ENCODE peak calls at places on chromosomes 5 and 9, in ten cellular contexts. One of them, this sample, is unnamed.

GRCh38 chr9:21392270-21392669 is 7.1 kb upstream of the IFNA2 start:
- DNase-seq in GM12864: no peak
- DNase-seq in pancreas: no peak
- DNase-seq in cardiac fibroblast: no peak
- DNase-seq in heart left ventricle: no peak
- DNase-seq in tibial artery: no peak
- DNase-seq in mammary epithelial cell: peak; percentile 33
- DNase-seq in epithelial cell of esophagus: peak; percentile 35
- DNase-seq in sigmoid colon: no peak
- DNase-seq in PC-9: no peak
- DNase-seq in this sample: no peak

GRCh38 chr9:113895526-113895925 is 19.4 kb downstream of the ZNF618 start:
- DNase-seq in sigmoid colon: no peak
- DNase-seq in GM12864: no peak
- DNase-seq in pancreas: no peak
- DNase-seq in epithelial cell of esophagus: no peak
- DNase-seq in PC-9: no peak
- DNase-seq in tibial artery: no peak
- DNase-seq in mammary epithelial cell: no peak
- DNase-seq in heart left ventricle: no peak
- DNase-seq in cardiac fibroblast: peak; percentile 24
- DNase-seq in this sample: peak; percentile 29

GRCh38 chr5:138504799-138505198 is 38.2 kb downstream of the ETF1 start:
- DNase-seq in PC-9: no peak
- DNase-seq in pancreas: peak; percentile 52
- DNase-seq in tibial artery: peak; percentile 21
- DNase-seq in epithelial cell of esophagus: peak; percentile 99
- DNase-seq in sigmoid colon: peak; percentile 75
- DNase-seq in heart left ventricle: peak; percentile 63
- DNase-seq in GM12864: no peak
- DNase-seq in cardiac fibroblast: peak; percentile 65
- DNase-seq in mammary epithelial cell: peak; percentile 95
- DNase-seq in this sample: no peak

GRCh38 chr5:42812620-42813019 is 928 bp upstream of the SELENOP start:
- DNase-seq in PC-9: no peak
- DNase-seq in GM12864: no peak
- DNase-seq in mammary epithelial cell: no peak
- DNase-seq in tibial artery: no peak
- DNase-seq in pancreas: no peak
- DNase-seq in heart left ventricle: no peak
- DNase-seq in epithelial cell of esophagus: no peak
- DNase-seq in sigmoid colon: no peak
- DNase-seq in cardiac fibroblast: no peak
- DNase-seq in this sample: no peak

GRCh38 chr5:6579535-6579934 is 53.3 kb downstream of the NSUN2 start:
- DNase-seq in epithelial cell of esophagus: no peak
- DNase-seq in mammary epithelial cell: no peak
- DNase-seq in PC-9: no peak
- DNase-seq in cardiac fibroblast: no peak
- DNase-seq in pancreas: no peak
- DNase-seq in GM12864: no peak
- DNase-seq in tibial artery: no peak
- DNase-seq in heart left ventricle: no peak
- DNase-seq in sigmoid colon: no peak
- DNase-seq in this sample: no peak

GRCh38 chr9:134401391-134401790 is 75.1 kb downstream of the RXRA start:
- DNase-seq in GM12864: no peak
- DNase-seq in mammary epithelial cell: no peak
- DNase-seq in pancreas: no peak
- DNase-seq in epithelial cell of esophagus: no peak
- DNase-seq in cardiac fibroblast: no peak
- DNase-seq in sigmoid colon: no peak
- DNase-seq in PC-9: no peak
- DNase-seq in tibial artery: no peak
- DNase-seq in heart left ventricle: no peak
- DNase-seq in this sample: no peak

GRCh38 chr9:35518981-35519679 is 29.2 kb downstream of the RUSC2 start:
- DNase-seq in GM12864: no peak
- DNase-seq in mammary epithelial cell: peak; percentile 28
- DNase-seq in tibial artery: no peak
- DNase-seq in sigmoid colon: no peak
- DNase-seq in pancreas: no peak
- DNase-seq in heart left ventricle: no peak
- DNase-seq in PC-9: peak; percentile 76
- DNase-seq in cardiac fibroblast: peak; percentile 69
- DNase-seq in epithelial cell of esophagus: peak; percentile 73
- DNase-seq in this sample: no peak

GRCh38 chr5:72937517-72938061 is 18.3 kb upstream of the FCHO2 start:
- DNase-seq in GM12864: no peak
- DNase-seq in tibial artery: no peak
- DNase-seq in cardiac fibroblast: no peak
- DNase-seq in PC-9: no peak
- DNase-seq in heart left ventricle: no peak
- DNase-seq in epithelial cell of esophagus: no peak
- DNase-seq in sigmoid colon: no peak
- DNase-seq in pancreas: no peak
- DNase-seq in mammary epithelial cell: no peak
- DNase-seq in this sample: no peak

GRCh38 chr9:134442087-134442470 is 115.8 kb downstream of the RXRA start:
- DNase-seq in PC-9: no peak
- DNase-seq in mammary epithelial cell: no peak
- DNase-seq in heart left ventricle: no peak
- DNase-seq in epithelial cell of esophagus: no peak
- DNase-seq in pancreas: peak; percentile 59
- DNase-seq in cardiac fibroblast: peak; percentile 32
- DNase-seq in sigmoid colon: no peak
- DNase-seq in GM12864: no peak
- DNase-seq in tibial artery: no peak
- DNase-seq in this sample: no peak

GRCh38 chr5:104084896-104085295 is 522.3 kb upstream of the NUDT12 start:
- DNase-seq in tibial artery: no peak
- DNase-seq in heart left ventricle: no peak
- DNase-seq in epithelial cell of esophagus: no peak
- DNase-seq in cardiac fibroblast: no peak
- DNase-seq in GM12864: no peak
- DNase-seq in sigmoid colon: no peak
- DNase-seq in pancreas: no peak
- DNase-seq in mammary epithelial cell: no peak
- DNase-seq in PC-9: no peak
- DNase-seq in this sample: no peak

GRCh38 chr5:132500244-132500930 is 9.8 kb upstream of the IRF1 start:
- DNase-seq in epithelial cell of esophagus: no peak
- DNase-seq in cardiac fibroblast: no peak
- DNase-seq in mammary epithelial cell: no peak
- DNase-seq in sigmoid colon: no peak
- DNase-seq in PC-9: no peak
- DNase-seq in pancreas: no peak
- DNase-seq in GM12864: no peak
- DNase-seq in tibial artery: no peak
- DNase-seq in heart left ventricle: no peak
- DNase-seq in this sample: no peak

GRCh38 chr9:78871452-78872331 is 574.8 kb downstream of the PSAT1 start:
- DNase-seq in mammary epithelial cell: peak; percentile 88
- DNase-seq in pancreas: no peak
- DNase-seq in GM12864: no peak
- DNase-seq in heart left ventricle: no peak
- DNase-seq in epithelial cell of esophagus: peak; percentile 87
- DNase-seq in sigmoid colon: no peak
- DNase-seq in PC-9: no peak
- DNase-seq in tibial artery: no peak
- DNase-seq in cardiac fibroblast: peak; percentile 70
- DNase-seq in this sample: peak; percentile 87

GRCh38 chr5:6752782-6753181 is 39.5 kb downstream of the TENT4A start:
- DNase-seq in epithelial cell of esophagus: no peak
- DNase-seq in PC-9: no peak
- DNase-seq in sigmoid colon: peak; percentile 20
- DNase-seq in tibial artery: no peak
- DNase-seq in heart left ventricle: no peak
- DNase-seq in mammary epithelial cell: no peak
- DNase-seq in cardiac fibroblast: no peak
- DNase-seq in GM12864: no peak
- DNase-seq in pancreas: no peak
- DNase-seq in this sample: no peak

GRCh38 chr5:67989457-67989856 is 226.1 kb upstream of the PIK3R1 start:
- DNase-seq in epithelial cell of esophagus: peak; percentile 58
- DNase-seq in pancreas: no peak
- DNase-seq in cardiac fibroblast: peak; percentile 76
- DNase-seq in mammary epithelial cell: peak; percentile 43
- DNase-seq in sigmoid colon: no peak
- DNase-seq in tibial artery: no peak
- DNase-seq in GM12864: no peak
- DNase-seq in PC-9: no peak
- DNase-seq in heart left ventricle: peak; percentile 40
- DNase-seq in this sample: peak; percentile 40

GRCh38 chr9:87107072-87107471 is 159.8 kb upstream of the GAS1 start:
- DNase-seq in epithelial cell of esophagus: peak; percentile 75
- DNase-seq in tibial artery: no peak
- DNase-seq in heart left ventricle: no peak
- DNase-seq in sigmoid colon: no peak
- DNase-seq in PC-9: peak; percentile 39
- DNase-seq in GM12864: no peak
- DNase-seq in pancreas: no peak
- DNase-seq in mammary epithelial cell: peak; percentile 93
- DNase-seq in cardiac fibroblast: no peak
- DNase-seq in this sample: no peak

GRCh38 chr9:98775831-98776441 is 20.4 kb downstream of the ANKS6 start:
- DNase-seq in cardiac fibroblast: peak; percentile 82
- DNase-seq in sigmoid colon: no peak
- DNase-seq in mammary epithelial cell: peak; percentile 20
- DNase-seq in GM12864: peak; percentile 34
- DNase-seq in tibial artery: no peak
- DNase-seq in epithelial cell of esophagus: peak; percentile 65
- DNase-seq in pancreas: no peak
- DNase-seq in PC-9: no peak
- DNase-seq in heart left ventricle: no peak
- DNase-seq in this sample: peak; percentile 17

GRCh38 chr5:160370713-160371034 is 248 bp upstream of the C1QTNF2 start:
- DNase-seq in epithelial cell of esophagus: no peak
- DNase-seq in PC-9: no peak
- DNase-seq in pancreas: no peak
- DNase-seq in heart left ventricle: no peak
- DNase-seq in cardiac fibroblast: no peak
- DNase-seq in tibial artery: no peak
- DNase-seq in sigmoid colon: no peak
- DNase-seq in mammary epithelial cell: no peak
- DNase-seq in GM12864: no peak
- DNase-seq in this sample: no peak

GRCh38 chr9:115957571-115957970 is 196.0 kb upstream of the PAPPA start:
- DNase-seq in heart left ventricle: no peak
- DNase-seq in pancreas: no peak
- DNase-seq in tibial artery: no peak
- DNase-seq in cardiac fibroblast: no peak
- DNase-seq in GM12864: no peak
- DNase-seq in PC-9: no peak
- DNase-seq in sigmoid colon: no peak
- DNase-seq in epithelial cell of esophagus: no peak
- DNase-seq in mammary epithelial cell: no peak
- DNase-seq in this sample: no peak

DNA sequence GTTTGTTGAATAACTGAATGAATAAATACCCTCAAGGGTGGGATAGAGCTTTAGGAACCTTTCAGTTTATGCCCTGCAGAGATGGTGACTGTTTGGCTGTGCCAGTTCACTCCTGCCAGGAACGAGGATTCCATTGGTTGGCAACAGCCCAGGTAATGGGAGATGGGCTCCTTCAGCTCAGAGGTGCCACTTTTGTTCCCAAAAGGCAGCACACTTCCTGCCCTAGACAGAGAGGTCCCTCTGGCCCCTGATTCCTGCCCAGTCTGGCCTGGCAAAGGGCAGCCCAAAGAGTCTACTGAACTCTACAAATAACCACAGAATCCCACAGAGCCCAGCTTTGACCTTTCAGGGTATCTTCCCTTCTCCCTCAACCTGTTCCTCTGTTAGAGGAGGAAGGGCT is 1.6 kb downstream of the C9orf152 start:
- DNase-seq in pancreas: peak; percentile 46
- DNase-seq in tibial artery: no peak
- DNase-seq in PC-9: no peak
- DNase-seq in heart left ventricle: no peak
- DNase-seq in epithelial cell of esophagus: no peak
- DNase-seq in mammary epithelial cell: no peak
- DNase-seq in GM12864: no peak
- DNase-seq in cardiac fibroblast: no peak
- DNase-seq in sigmoid colon: no peak
- DNase-seq in this sample: no peak
- H3K4me3 ChIP-seq in pancreas: peak overlapping the region; percentile 20
- H3K4me3 ChIP-seq in tibial artery: no peak overlapping the region
- H3K4me3 ChIP-seq in PC-9: peak overlapping the region; percentile 50
- H3K4me3 ChIP-seq in heart left ventricle: no peak overlapping the region
- H3K4me3 ChIP-seq in epithelial cell of esophagus: no peak overlapping the region
- H3K4me3 ChIP-seq in mammary epithelial cell: no peak overlapping the region
- H3K4me3 ChIP-seq in GM12864: no peak overlapping the region
- H3K4me3 ChIP-seq in cardiac fibroblast: no peak overlapping the region
- H3K4me3 ChIP-seq in sigmoid colon: no peak overlapping the region
- H3K4me3 ChIP-seq in this sample: no peak overlapping the region

DNA sequence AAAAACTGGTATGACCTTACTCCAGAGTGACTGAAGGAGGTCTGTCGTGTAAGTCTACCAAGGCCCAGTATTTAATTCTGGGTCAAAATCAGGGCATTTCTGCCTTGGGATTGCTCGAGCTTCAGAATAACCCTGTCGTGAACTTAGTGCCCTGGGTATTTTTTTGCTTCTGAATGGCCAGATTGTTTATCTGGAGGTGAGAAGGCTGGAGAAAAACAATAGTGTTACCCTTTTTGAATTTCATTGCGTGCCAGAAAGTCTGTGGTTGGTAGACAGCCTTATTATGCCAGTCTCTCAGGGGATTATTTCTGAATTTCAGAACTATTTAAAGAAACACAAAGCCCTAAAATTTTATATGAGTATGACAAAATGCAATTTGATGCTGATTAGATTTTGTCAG is 323.4 kb downstream of the CSNK1G3 start:
- DNase-seq in heart left ventricle: no peak
- DNase-seq in sigmoid colon: no peak
- DNase-seq in tibial artery: no peak
- DNase-seq in mammary epithelial cell: no peak
- DNase-seq in cardiac fibroblast: no peak
- DNase-seq in GM12864: no peak
- DNase-seq in pancreas: no peak
- DNase-seq in PC-9: no peak
- DNase-seq in epithelial cell of esophagus: no peak
- DNase-seq in this sample: no peak
- H3K4me3 ChIP-seq in heart left ventricle: no peak overlapping the region
- H3K4me3 ChIP-seq in sigmoid colon: no peak overlapping the region
- H3K4me3 ChIP-seq in tibial artery: no peak overlapping the region
- H3K4me3 ChIP-seq in mammary epithelial cell: no peak overlapping the region
- H3K4me3 ChIP-seq in cardiac fibroblast: no peak overlapping the region
- H3K4me3 ChIP-seq in GM12864: no peak overlapping the region
- H3K4me3 ChIP-seq in pancreas: no peak overlapping the region
- H3K4me3 ChIP-seq in PC-9: no peak overlapping the region
- H3K4me3 ChIP-seq in epithelial cell of esophagus: no peak overlapping the region
- H3K4me3 ChIP-seq in this sample: no peak overlapping the region

GRCh38 chr5:2375796-2376195 is 375.7 kb downstream of the IRX2 start:
- DNase-seq in GM12864: no peak
- DNase-seq in PC-9: no peak
- DNase-seq in tibial artery: no peak
- DNase-seq in cardiac fibroblast: no peak
- DNase-seq in sigmoid colon: no peak
- DNase-seq in epithelial cell of esophagus: no peak
- DNase-seq in pancreas: no peak
- DNase-seq in heart left ventricle: no peak
- DNase-seq in mammary epithelial cell: no peak
- DNase-seq in this sample: no peak
- H3K4me3 ChIP-seq in GM12864: no peak overlapping the region
- H3K4me3 ChIP-seq in PC-9: no peak overlapping the region
- H3K4me3 ChIP-seq in tibial artery: no peak overlapping the region
- H3K4me3 ChIP-seq in cardiac fibroblast: no peak overlapping the region
- H3K4me3 ChIP-seq in sigmoid colon: no peak overlapping the region
- H3K4me3 ChIP-seq in epithelial cell of esophagus: no peak overlapping the region
- H3K4me3 ChIP-seq in pancreas: no peak overlapping the region
- H3K4me3 ChIP-seq in heart left ventricle: no peak overlapping the region
- H3K4me3 ChIP-seq in mammary epithelial cell: no peak overlapping the region
- H3K4me3 ChIP-seq in this sample: no peak overlapping the region

GRCh38 chr5:18393546-18393945 is 759.3 kb downstream of the TAF11L14 start:
- DNase-seq in tibial artery: no peak
- DNase-seq in mammary epithelial cell: no peak
- DNase-seq in pancreas: no peak
- DNase-seq in epithelial cell of esophagus: no peak
- DNase-seq in cardiac fibroblast: no peak
- DNase-seq in PC-9: no peak
- DNase-seq in sigmoid colon: no peak
- DNase-seq in heart left ventricle: no peak
- DNase-seq in GM12864: no peak
- DNase-seq in this sample: no peak
- H3K4me3 ChIP-seq in tibial artery: no peak overlapping the region
- H3K4me3 ChIP-seq in mammary epithelial cell: no peak overlapping the region
- H3K4me3 ChIP-seq in pancreas: no peak overlapping the region
- H3K4me3 ChIP-seq in epithelial cell of esophagus: no peak overlapping the region
- H3K4me3 ChIP-seq in cardiac fibroblast: no peak overlapping the region
- H3K4me3 ChIP-seq in PC-9: no peak overlapping the region
- H3K4me3 ChIP-seq in sigmoid colon: no peak overlapping the region
- H3K4me3 ChIP-seq in heart left ventricle: no peak overlapping the region
- H3K4me3 ChIP-seq in GM12864: no peak overlapping the region
- H3K4me3 ChIP-seq in this sample: no peak overlapping the region

This sample was measured in AG09309.